ENCODE peak calls at places on chromosomes 11 and 22, in ten cellular contexts. One of them, this sample, is unnamed.

GRCh38 chr11:73818838-73819237 is 31.2 kb downstream of the MRPL48 start:
- DNase-seq in substantia nigra: no peak
- DNase-seq in left ventricle myocardium inferior: no peak
- DNase-seq in stimulated activated CD4-positive, alpha-beta T cell treated with anti-CD3 and anti-CD28 coated beads, TNF-alpha, amount 100 ng/mL, for 24 hours: no peak
- DNase-seq in esophagus muscularis mucosa: no peak
- DNase-seq in MV-4-11: no peak
- DNase-seq in renal cortical epithelial cell: peak
- DNase-seq in foreskin fibroblast: peak
- DNase-seq in NCI-H1092: no peak
- DNase-seq in LHCN-M2: peak
- DNase-seq in this sample: no peak

GRCh38 chr22:37196539-37197450 is 8.7 kb upstream of the C1QTNF6 start:
- DNase-seq in renal cortical epithelial cell: peak
- DNase-seq in LHCN-M2: peak
- DNase-seq in NCI-H1092: no peak
- DNase-seq in MV-4-11: no peak
- DNase-seq in esophagus muscularis mucosa: no peak
- DNase-seq in foreskin fibroblast: peak
- DNase-seq in substantia nigra: peak
- DNase-seq in left ventricle myocardium inferior: peak
- DNase-seq in stimulated activated CD4-positive, alpha-beta T cell treated with anti-CD3 and anti-CD28 coated beads, TNF-alpha, amount 100 ng/mL, for 24 hours: no peak
- DNase-seq in this sample: no peak

GRCh38 chr11:27471067-27471587 is 1.5 kb downstream of the LGR4 start:
- DNase-seq in LHCN-M2: no peak
- DNase-seq in substantia nigra: no peak
- DNase-seq in stimulated activated CD4-positive, alpha-beta T cell treated with anti-CD3 and anti-CD28 coated beads, TNF-alpha, amount 100 ng/mL, for 24 hours: no peak
- DNase-seq in NCI-H1092: no peak
- DNase-seq in MV-4-11: no peak
- DNase-seq in esophagus muscularis mucosa: no peak
- DNase-seq in foreskin fibroblast: no peak
- DNase-seq in left ventricle myocardium inferior: no peak
- DNase-seq in renal cortical epithelial cell: peak
- DNase-seq in this sample: peak

GRCh38 chr22:31436132-31436531 is 36.7 kb downstream of the DRG1 start:
- DNase-seq in foreskin fibroblast: no peak
- DNase-seq in LHCN-M2: no peak
- DNase-seq in esophagus muscularis mucosa: no peak
- DNase-seq in renal cortical epithelial cell: no peak
- DNase-seq in substantia nigra: no peak
- DNase-seq in NCI-H1092: no peak
- DNase-seq in MV-4-11: no peak
- DNase-seq in left ventricle myocardium inferior: no peak
- DNase-seq in stimulated activated CD4-positive, alpha-beta T cell treated with anti-CD3 and anti-CD28 coated beads, TNF-alpha, amount 100 ng/mL, for 24 hours: no peak
- DNase-seq in this sample: no peak

GRCh38 chr22:36332623-36333331 is 55.0 kb downstream of the MYH9 start:
- DNase-seq in left ventricle myocardium inferior: no peak
- DNase-seq in foreskin fibroblast: peak
- DNase-seq in stimulated activated CD4-positive, alpha-beta T cell treated with anti-CD3 and anti-CD28 coated beads, TNF-alpha, amount 100 ng/mL, for 24 hours: peak
- DNase-seq in substantia nigra: no peak
- DNase-seq in esophagus muscularis mucosa: no peak
- DNase-seq in renal cortical epithelial cell: peak
- DNase-seq in LHCN-M2: peak
- DNase-seq in MV-4-11: peak
- DNase-seq in NCI-H1092: no peak
- DNase-seq in this sample: no peak

GRCh38 chr11:78161937-78162336 is 22.5 kb upstream of the ALG8 start:
- DNase-seq in LHCN-M2: no peak
- DNase-seq in stimulated activated CD4-positive, alpha-beta T cell treated with anti-CD3 and anti-CD28 coated beads, TNF-alpha, amount 100 ng/mL, for 24 hours: no peak
- DNase-seq in MV-4-11: no peak
- DNase-seq in NCI-H1092: no peak
- DNase-seq in substantia nigra: no peak
- DNase-seq in foreskin fibroblast: peak
- DNase-seq in left ventricle myocardium inferior: peak
- DNase-seq in renal cortical epithelial cell: no peak
- DNase-seq in esophagus muscularis mucosa: no peak
- DNase-seq in this sample: no peak

GRCh38 chr11:129146196-129146595 is 45.9 kb downstream of the ARHGAP32 start:
- DNase-seq in esophagus muscularis mucosa: no peak
- DNase-seq in left ventricle myocardium inferior: no peak
- DNase-seq in stimulated activated CD4-positive, alpha-beta T cell treated with anti-CD3 and anti-CD28 coated beads, TNF-alpha, amount 100 ng/mL, for 24 hours: no peak
- DNase-seq in MV-4-11: no peak
- DNase-seq in LHCN-M2: no peak
- DNase-seq in renal cortical epithelial cell: no peak
- DNase-seq in foreskin fibroblast: no peak
- DNase-seq in substantia nigra: no peak
- DNase-seq in NCI-H1092: no peak
- DNase-seq in this sample: no peak

GRCh38 chr11:706957-707816 is 1.2 kb downstream of the EPS8L2 start:
- DNase-seq in NCI-H1092: no peak
- DNase-seq in MV-4-11: no peak
- DNase-seq in renal cortical epithelial cell: peak
- DNase-seq in foreskin fibroblast: peak
- DNase-seq in LHCN-M2: peak
- DNase-seq in left ventricle myocardium inferior: no peak
- DNase-seq in stimulated activated CD4-positive, alpha-beta T cell treated with anti-CD3 and anti-CD28 coated beads, TNF-alpha, amount 100 ng/mL, for 24 hours: no peak
- DNase-seq in substantia nigra: no peak
- DNase-seq in esophagus muscularis mucosa: no peak
- DNase-seq in this sample: no peak

GRCh38 chr11:128367573-128367972 is 219.8 kb downstream of the ETS1 start:
- DNase-seq in substantia nigra: no peak
- DNase-seq in foreskin fibroblast: no peak
- DNase-seq in left ventricle myocardium inferior: no peak
- DNase-seq in renal cortical epithelial cell: no peak
- DNase-seq in stimulated activated CD4-positive, alpha-beta T cell treated with anti-CD3 and anti-CD28 coated beads, TNF-alpha, amount 100 ng/mL, for 24 hours: no peak
- DNase-seq in MV-4-11: no peak
- DNase-seq in esophagus muscularis mucosa: no peak
- DNase-seq in NCI-H1092: no peak
- DNase-seq in LHCN-M2: no peak
- DNase-seq in this sample: no peak

This sample was measured in NCI-H1417.